ENCODE peak calls at places on chromosomes 16 and 17, in seven cellular contexts. C is K562, X is stomach, V is upper lobe of right lung, E is tibial nerve, M is transverse colon, T is H1. F is an unnamed sample. For H3K9me3, the result is how much of the 10 kb centered on the place peaks cover.

GRCh38 chr17:79075433-79075805 is 795 bp downstream of the ENGASE start:
- DNase-seq in X (no peak), E (no peak), C (no peak), T (no peak), V (no peak), M (no peak), F (no peak)

GRCh38 chr17:17718251-17718650 is 37.0 kb downstream of the RAI1 start:
- DNase-seq in E (no peak), C (no peak), T (no peak), V (no peak), M (no peak), X (no peak), F (no peak)

GRCh38 chr16:11585460-11586374 is 1.0 kb downstream of the LITAF start:
- DNase-seq in E (no peak), C (no peak), T (no peak), V (peak), X (peak), M (peak), F (no peak)

GRCh38 chr16:27452569-27453475 is 50.8 kb downstream of the IL21R start:
- DNase-seq in V (no peak), C (no peak), X (no peak), T (no peak), M (no peak), E (no peak), F (no peak)

GRCh38 chr16:81515281-81515680 is 70.7 kb downstream of the CMIP start:
- DNase-seq in C (no peak), V (no peak), X (no peak), M (no peak), E (no peak), T (no peak), F (no peak)

GRCh38 chr17:81701288-81702071 is 1.7 kb upstream of the MRPL12 start:
- DNase-seq in V (no peak), M (no peak), E (no peak), T (no peak), C (peak), X (no peak), F (no peak)

GRCh38 chr16:13005836-13006235 is 104.4 kb downstream of the SHISA9 start:
- DNase-seq in V (no peak), M (no peak), E (no peak), C (no peak), T (no peak), X (no peak), F (no peak)

GRCh38 chr16:10971560-10971961 is 27.2 kb downstream of the CLEC16A start:
- DNase-seq in E (peak), C (peak), T (no peak), M (peak), V (no peak), X (no peak), F (peak)

GRCh38 chr16:46765050-46765449 is 16.9 kb upstream of the MYLK3 start:
- DNase-seq in E (no peak), M (no peak), X (no peak), V (no peak), C (no peak), T (no peak), F (peak)

GRCh38 chr17:41394254-41395016 is 3.0 kb downstream of the KRT31 start:
- DNase-seq in M (no peak), C (no peak), X (no peak), V (no peak), E (no peak), T (no peak), F (no peak)

GRCh38 chr17:76444518-76445311 is 8.2 kb downstream of the UBE2O start:
- DNase-seq in T (no peak), E (no peak), V (no peak), M (no peak), X (no peak), C (peak), F (peak)

GRCh38 chr16:2089676-2090480 is 42.1 kb downstream of the TSC2 start:
- DNase-seq in M (no peak), T (no peak), C (no peak), V (no peak), X (no peak), E (no peak), F (no peak)

GRCh38 chr17:64460955-64461354 is 12.0 kb downstream of the MILR1 start:
- DNase-seq in M (no peak), E (no peak), T (no peak), C (no peak), V (no peak), X (no peak), F (no peak)

GRCh38 chr16:88455610-88456355 is 2.7 kb downstream of the ZFPM1 start:
- DNase-seq in T (no peak), V (peak), X (peak), E (no peak), M (peak), C (peak), F (no peak)

GRCh38 chr16:81830845-81831600 is 51.9 kb downstream of the PLCG2 start:
- DNase-seq in V (no peak), E (no peak), C (no peak), X (no peak), T (no peak), M (no peak), F (no peak)

GRCh38 chr17:28173801-28174200 is 131.3 kb downstream of the NLK start:
- DNase-seq in V (no peak), T (no peak), E (no peak), M (no peak), C (peak), X (no peak), F (no peak)

GRCh38 chr16:582614-583331 is 7.1 kb upstream of the RAB40C start:
- DNase-seq in T (no peak), C (no peak), E (no peak), V (no peak), M (no peak), X (peak), F (no peak)

GRCh38 chr16:583815-584591 is 5.9 kb upstream of the RAB40C start:
- DNase-seq in E (no peak), V (no peak), M (no peak), T (no peak), C (no peak), X (no peak), F (peak)

GRCh38 chr16:580946-581498 is 8.8 kb upstream of the RAB40C start:
- DNase-seq in X (no peak), T (no peak), E (no peak), C (no peak), V (no peak), M (no peak), F (no peak)

GRCh38 chr16:583470-583814 is 6.4 kb upstream of the RAB40C start:
- DNase-seq in M (no peak), C (no peak), E (no peak), V (no peak), X (no peak), T (no peak), F (no peak)

DNA sequence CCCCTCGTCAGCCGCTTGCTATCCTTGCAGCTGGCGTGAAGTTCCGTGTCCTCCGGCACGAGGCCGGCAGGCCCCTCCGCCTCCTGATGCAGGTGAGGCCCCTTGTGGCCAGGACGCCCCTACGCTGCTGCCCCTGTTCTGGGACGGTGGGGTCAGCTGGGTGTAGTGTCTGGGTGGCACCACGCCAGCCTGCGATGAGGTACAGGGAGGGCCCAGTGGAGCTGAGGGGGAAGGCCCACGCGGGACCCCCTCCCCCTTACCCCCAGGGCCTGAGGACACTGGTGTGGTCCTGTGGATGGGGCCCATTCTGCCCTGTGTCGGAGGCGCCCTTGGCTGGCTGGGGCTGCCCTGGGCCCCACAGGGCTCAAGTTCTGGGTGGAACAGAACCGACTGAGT is 7.7 kb upstream of the RAB40C start:
- DNase-seq in C (no peak), T (no peak), M (no peak), X (no peak), E (no peak), V (no peak), F (no peak)
- H3K27ac ChIP-seq in C (no peak), T (no peak), M (no peak), X (no peak), E (no peak), V (no peak), F (no peak)

DNA sequence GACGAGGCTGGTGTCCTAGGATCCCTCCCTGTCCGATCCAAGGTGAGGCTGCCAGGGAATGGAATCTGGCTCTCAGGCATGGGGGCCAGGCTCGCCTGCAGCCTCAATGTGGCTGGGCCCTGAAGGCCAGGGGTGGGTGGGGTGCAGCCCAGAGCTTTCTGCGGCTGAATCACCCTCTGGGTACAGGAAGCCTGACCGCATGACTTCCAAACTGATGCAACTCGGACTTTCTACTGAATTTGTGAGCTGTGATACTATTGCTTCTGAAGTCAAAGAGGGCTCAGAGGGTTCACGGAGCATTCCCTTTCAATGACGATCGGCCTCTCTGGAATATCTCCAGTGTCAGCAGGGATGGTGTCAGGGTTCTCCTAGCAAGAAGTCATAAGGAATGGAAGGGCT is 123.7 kb downstream of the METRNL start:
- DNase-seq in T (no peak), E (peak), X (peak), M (peak), V (peak), C (no peak), F (peak)
- H3K9me3 ChIP-seq in T (half or more), E (under half), X (under half), M (under half), V (under half), C (under half), F (under half)

DNA sequence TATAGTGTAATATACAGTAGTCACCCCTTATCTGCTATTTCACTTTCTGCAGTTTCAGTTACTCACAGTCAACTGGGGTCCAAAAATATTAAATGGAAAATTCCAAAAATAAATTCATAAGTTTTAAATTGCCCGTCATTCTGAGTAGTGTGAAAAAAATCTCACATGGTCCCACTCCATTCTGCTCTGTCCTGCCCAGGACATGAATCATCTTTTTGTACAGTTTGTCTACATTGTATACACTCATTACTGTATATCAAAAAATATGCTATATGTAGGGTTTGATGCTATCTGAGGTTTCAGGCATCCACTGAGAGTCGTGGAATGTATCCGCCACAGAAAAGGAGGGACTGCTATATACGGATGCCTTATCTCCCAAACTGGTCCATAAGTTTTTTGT is 16.0 kb upstream of the APPBP2 start:
- DNase-seq in C (no peak), E (no peak), V (no peak), X (no peak), M (no peak), T (no peak), F (no peak)
- H3K27ac ChIP-seq in C (no peak), E (no peak), V (no peak), X (no peak), M (no peak), T (no peak), F (no peak)

DNA sequence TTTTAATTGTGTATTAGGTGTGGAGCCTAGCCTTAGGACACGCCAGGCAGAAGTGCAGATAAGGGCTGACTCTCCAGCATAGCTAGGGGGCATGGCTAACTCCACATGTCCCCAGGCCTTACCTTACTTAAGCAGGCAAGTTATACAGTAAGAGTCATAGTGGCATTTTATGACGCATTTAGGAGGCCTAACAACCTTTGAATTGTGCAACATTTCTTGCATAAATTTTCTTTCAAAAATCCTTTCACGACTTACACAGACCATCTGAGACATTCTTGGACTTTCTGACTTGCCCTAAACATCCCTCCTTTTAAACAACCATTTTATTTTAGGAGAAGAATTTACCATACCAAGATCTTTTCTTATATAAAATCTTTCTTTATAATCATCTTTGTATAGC is 187.2 kb downstream of the SPECC1 start:
- DNase-seq in T (no peak), M (no peak), X (no peak), C (peak), E (no peak), V (no peak), F (no peak)
- H3K9me3 ChIP-seq in T (under half), M (under half), X (under half), C (under half), E (under half), V (under half), F (under half)

GRCh38 chr17:74433421-74434121 is 1.7 kb downstream of the GPRC5C start:
- DNase-seq in V (no peak), E (no peak), M (no peak), X (peak), C (peak), T (no peak), F (no peak)
- H3K27ac ChIP-seq in V (peak), E (peak), M (peak), X (peak), C (no peak), T (no peak), F (no peak)

GRCh38 chr16:35602116-35602515 is 2142.7 kb downstream of the TP53TG3F start:
- DNase-seq in C (no peak), T (no peak), X (no peak), M (no peak), E (no peak), V (no peak), F (no peak)

DNA sequence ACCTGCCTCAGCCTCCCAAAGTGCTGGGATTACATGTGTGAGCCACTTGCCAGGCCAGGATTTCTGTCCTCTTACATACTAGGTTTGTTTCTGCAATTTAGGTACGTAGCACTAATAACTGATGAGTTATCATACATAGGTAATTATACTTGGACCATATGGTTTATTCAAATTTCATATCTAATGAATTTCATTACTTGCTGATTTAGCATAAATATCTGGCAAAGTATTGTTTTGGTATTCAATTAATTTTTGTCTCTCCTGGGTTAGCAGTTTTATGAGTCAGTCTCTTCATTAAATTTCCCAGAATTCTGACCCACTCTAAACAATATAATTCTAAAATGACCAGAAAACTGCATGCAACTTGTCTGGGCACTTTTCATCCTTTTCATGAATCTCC is 2146.5 kb downstream of the TP53TG3F start:
- DNase-seq in C (no peak), E (no peak), X (no peak), M (no peak), T (no peak), V (no peak), F (no peak)
- H3K9me3 ChIP-seq in C (under half), E (under half), X (under half), M (under half), T (under half), V (under half), F (under half)

GRCh38 chr16:31451681-31452351 is 7.5 kb upstream of the ARMC5 start:
- DNase-seq in V (peak), C (peak), X (peak), M (no peak), T (no peak), E (no peak), F (peak)
- H3K27ac ChIP-seq in V (no peak), C (no peak), X (no peak), M (peak), T (no peak), E (peak), F (no peak)